ENCODE peak calls at places on chromosome 18, in eight cellular contexts. L is omental fat pad; G is heart left ventricle; U is A549; C is pancreas; V is heart right ventricle; N is CD8-positive, alpha-beta T cell; O is type B pancreatic cell. E is an unnamed sample.

GRCh38 chr18:29034113-29034856 is 857.4 kb upstream of the CDH2 start:
- DNase-seq in L (no peak), G (no peak), U (no peak), C (no peak), V (no peak), N (no peak), O (no peak), E (peak; percentile 89)

GRCh38 chr18:76837071-76837470 is 14.7 kb downstream of the ZNF236 start:
- DNase-seq in L (no peak), G (no peak), U (no peak), C (no peak), V (no peak), N (no peak), O (no peak), E (no peak)

GRCh38 chr18:44826418-44827259 is 146.0 kb downstream of the SETBP1 start:
- DNase-seq in L (peak; percentile 47), G (peak; percentile 85), U (peak; percentile 66), C (peak; percentile 57), V (no peak), N (no peak), O (no peak), E (peak; percentile 85)

GRCh38 chr18:26960901-26961300 is 95.4 kb upstream of the AQP4 start:
- DNase-seq in L (no peak), G (no peak), U (no peak), C (no peak), V (no peak), N (no peak), O (no peak), E (peak; percentile 84)

GRCh38 chr18:12996661-12997292 is 5.6 kb downstream of the CEP192 start:
- DNase-seq in L (no peak), G (no peak), U (no peak), C (no peak), V (no peak), N (no peak), O (no peak), E (no peak)

GRCh38 chr18:34726286-34727004 is 16.3 kb downstream of the DTNA start:
- DNase-seq in L (no peak), G (no peak), U (no peak), C (no peak), V (no peak), N (no peak), O (no peak), E (no peak)

GRCh38 chr18:907171-907879 is 2.7 kb downstream of the ADCYAP1 start:
- DNase-seq in L (no peak), G (no peak), U (no peak), C (peak; percentile 37), V (no peak), N (no peak), O (no peak), E (no peak)

GRCh38 chr18:28357785-28358401 is 181.0 kb upstream of the CDH2 start:
- DNase-seq in L (no peak), G (no peak), U (peak; percentile 16), C (no peak), V (no peak), N (no peak), O (no peak), E (no peak)

GRCh38 chr18:29892960-29893558 is 1149.5 kb downstream of the DSC3 start:
- DNase-seq in L (no peak), G (no peak), U (peak; percentile 8), C (no peak), V (no peak), N (no peak), O (no peak), E (peak; percentile 21)

GRCh38 chr18:78927616-78928015 is 52.0 kb upstream of the SALL3 start:
- DNase-seq in L (no peak), G (no peak), U (no peak), C (no peak), V (no peak), N (no peak), O (no peak), E (no peak)

GRCh38 chr18:61752973-61753372 is 139.8 kb downstream of the RNF152 start:
- DNase-seq in L (no peak), G (no peak), U (no peak), C (no peak), V (no peak), N (no peak), O (no peak), E (no peak)

GRCh38 chr18:61756244-61756643 is 136.6 kb downstream of the RNF152 start:
- DNase-seq in L (no peak), G (no peak), U (no peak), C (no peak), V (no peak), N (no peak), O (no peak), E (no peak)

GRCh38 chr18:61755553-61755952 is 137.3 kb downstream of the RNF152 start:
- DNase-seq in L (no peak), G (no peak), U (no peak), C (no peak), V (no peak), N (no peak), O (no peak), E (peak; percentile 25)

GRCh38 chr18:61753373-61753772 is 139.4 kb downstream of the RNF152 start:
- DNase-seq in L (no peak), G (no peak), U (no peak), C (no peak), V (no peak), N (no peak), O (no peak), E (no peak)

GRCh38 chr18:61754039-61754583 is 138.7 kb downstream of the RNF152 start:
- DNase-seq in L (no peak), G (no peak), U (no peak), C (no peak), V (no peak), N (no peak), O (no peak), E (no peak)
- TF ChIP-seq CTCF in L (no peak), G (no peak), U (no peak), C (no peak), V (no peak), N (no peak), O (no peak), E (no peak)

GRCh38 chr18:48951448-48952286 is 902 bp upstream of the SMAD7 start:
- DNase-seq in L (no peak), G (peak; percentile 91), U (peak; percentile 86), C (peak; percentile 94), V (peak; percentile 89), N (peak; percentile 85), O (peak; percentile 84), E (peak; percentile 90)
- TF ChIP-seq CTCF in L (no peak), G (no peak), U (no peak), C (no peak), V (peak; percentile 52), N (no peak), O (peak; percentile 59), E (peak; percentile 16)

GRCh38 chr18:24446953-24447537 is 13.4 kb upstream of the HRH4 start:
- DNase-seq in L (no peak), G (no peak), U (no peak), C (no peak), V (no peak), N (no peak), O (no peak), E (no peak)
- TF ChIP-seq CTCF in L (no peak), G (no peak), U (peak; percentile 6), C (no peak), V (no peak), N (no peak), O (peak; percentile 23), E (peak; percentile 28)

GRCh38 chr18:55779711-55780590 is 192.0 kb upstream of the TCF4 start:
- DNase-seq in L (no peak), G (peak; percentile 50), U (no peak), C (peak; percentile 21), V (peak; percentile 55), N (no peak), O (no peak), E (peak; percentile 52)
- TF ChIP-seq CTCF in L (no peak), G (no peak), U (no peak), C (no peak), V (peak; percentile 58), N (no peak), O (peak; percentile 61), E (no peak)

GRCh38 chr18:62525611-62526010 is 2.8 kb downstream of the ZCCHC2 start:
- DNase-seq in L (no peak), G (no peak), U (no peak), C (no peak), V (no peak), N (no peak), O (no peak), E (no peak)
- TF ChIP-seq CTCF in L (no peak), G (no peak), U (no peak), C (no peak), V (no peak), N (no peak), O (no peak), E (no peak)

GRCh38 chr18:55479656-55480420 is 108.2 kb downstream of the TCF4 start:
- DNase-seq in L (no peak), G (no peak), U (no peak), C (no peak), V (no peak), N (no peak), O (no peak), E (no peak)

GRCh38 chr18:55475916-55476315 is 112.1 kb downstream of the TCF4 start:
- DNase-seq in L (no peak), G (no peak), U (no peak), C (no peak), V (no peak), N (no peak), O (no peak), E (no peak)

GRCh38 chr18:55475467-55475866 is 112.5 kb downstream of the TCF4 start:
- DNase-seq in L (no peak), G (no peak), U (no peak), C (no peak), V (no peak), N (no peak), O (no peak), E (no peak)

GRCh38 chr18:55478301-55478660 is 109.7 kb downstream of the TCF4 start:
- DNase-seq in L (no peak), G (no peak), U (no peak), C (no peak), V (no peak), N (no peak), O (no peak), E (no peak)

DNA sequence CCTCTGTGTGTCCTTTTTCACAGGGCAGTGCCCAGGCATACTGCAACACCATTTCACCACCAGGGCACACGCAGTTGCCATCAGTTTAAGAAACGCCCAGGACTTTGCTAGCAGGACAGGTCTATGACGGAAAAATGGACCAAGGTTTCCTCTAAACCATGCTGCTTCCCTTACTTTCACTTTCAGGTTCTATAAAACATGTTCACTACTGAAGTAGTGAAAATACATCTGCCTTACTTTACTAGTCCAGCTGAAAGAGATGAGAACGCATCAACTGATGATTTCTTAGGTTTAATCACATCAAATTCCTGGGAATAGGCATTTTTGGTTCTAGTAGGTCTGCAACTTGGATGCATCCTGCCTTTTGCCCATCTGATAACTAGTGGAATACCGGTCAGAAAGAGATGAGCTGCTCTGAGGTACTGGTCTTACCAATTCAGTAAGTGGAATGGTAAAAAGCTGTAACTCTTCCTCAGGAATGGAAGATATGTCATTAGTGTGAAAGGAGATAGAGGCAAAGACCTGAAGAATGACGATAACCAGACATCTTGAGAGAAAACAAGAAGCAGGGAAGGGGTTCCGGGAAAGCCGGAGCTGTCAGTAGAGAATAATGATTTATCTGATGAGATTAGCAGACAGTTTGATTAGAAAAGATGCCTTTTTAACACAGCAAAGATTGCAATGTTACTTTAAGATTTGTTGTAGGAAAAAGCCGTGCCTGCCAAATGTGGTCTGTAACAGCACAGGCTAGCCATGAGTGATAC is 110.3 kb downstream of the TCF4 start:
- DNase-seq in L (no peak), G (no peak), U (no peak), C (no peak), V (no peak), N (no peak), O (no peak), E (peak; percentile 24)
- TF ChIP-seq CTCF in L (no peak), G (no peak), U (no peak), C (no peak), V (peak; percentile 35), N (no peak), O (peak; percentile 27), E (peak; percentile 25)

GRCh38 chr18:49486959-49487710 is at the start of gene C18orf32:
- DNase-seq in L (peak; percentile 84), G (peak; percentile 95), U (peak; percentile 91), C (peak; percentile 92), V (peak; percentile 96), N (peak; percentile 93), O (peak; percentile 94), E (peak; percentile 96)
- TF ChIP-seq CTCF in L (no peak), G (no peak), U (no peak), C (no peak), V (no peak), N (no peak), O (no peak), E (no peak)

E was measured in epithelial cell of esophagus.